ENCODE peak calls at places on chromosome 11, in ten cellular contexts. W is body of pancreas, X is Peyer's patch, K is right lobe of liver, V is A549, D is GM12878, P is endothelial cell of umbilical vein, Q is stomach, J is ovary, L is esophagus squamous epithelium. B is an unnamed sample.

GRCh38 chr11:12157241-12157661 is 46.9 kb downstream of the MICAL2 start:
- DNase-seq in W (no peak), X (no peak), K (no peak), V (no peak), D (no peak), P (peak), Q (no peak), J (no peak), L (no peak), B (no peak)

GRCh38 chr11:1561955-1562354 is 10.1 kb downstream of the DUSP8 start:
- DNase-seq in W (no peak), X (no peak), K (no peak), V (no peak), D (no peak), P (no peak), Q (no peak), J (no peak), L (no peak), B (no peak)

GRCh38 chr11:26230021-26230420 is 101.9 kb upstream of the ANO3 start:
- DNase-seq in W (no peak), X (no peak), K (no peak), V (no peak), D (no peak), P (peak), Q (no peak), J (no peak), L (no peak), B (no peak)

GRCh38 chr11:122287401-122287800 is 171.4 kb upstream of the BLID start:
- DNase-seq in W (no peak), X (no peak), K (no peak), V (no peak), D (no peak), P (no peak), Q (no peak), J (no peak), L (no peak), B (no peak)

GRCh38 chr11:130937051-130937450 is 20.8 kb upstream of the SNX19 start:
- DNase-seq in W (no peak), X (no peak), K (no peak), V (no peak), D (no peak), P (no peak), Q (no peak), J (no peak), L (no peak), B (no peak)

GRCh38 chr11:37755526-37755925 is 1157.5 kb upstream of the RAG2 start:
- DNase-seq in W (no peak), X (no peak), K (no peak), V (no peak), D (no peak), P (no peak), Q (no peak), J (no peak), L (no peak), B (no peak)

GRCh38 chr11:19729141-19729540 is 16.5 kb downstream of the NAV2 start:
- DNase-seq in W (no peak), X (no peak), K (no peak), V (no peak), D (no peak), P (no peak), Q (no peak), J (no peak), L (no peak), B (no peak)

GRCh38 chr11:120221115-120221752 is 10.4 kb downstream of the OAF start:
- DNase-seq in W (peak), X (no peak), K (no peak), V (no peak), D (no peak), P (no peak), Q (peak), J (no peak), L (no peak), B (no peak)

GRCh38 chr11:3052109-3052479 is 5.1 kb downstream of the CARS1 start:
- DNase-seq in W (peak), X (no peak), K (no peak), V (no peak), D (no peak), P (no peak), Q (no peak), J (no peak), L (no peak), B (no peak)

GRCh38 chr11:121249039-121249663 is 43.4 kb upstream of the SC5D start:
- DNase-seq in W (no peak), X (no peak), K (no peak), V (peak), D (no peak), P (peak), Q (no peak), J (no peak), L (no peak), B (no peak)

GRCh38 chr11:125374398-125374797 is 121.7 kb downstream of the FEZ1 start:
- DNase-seq in W (no peak), X (peak), K (no peak), V (no peak), D (no peak), P (no peak), Q (no peak), J (no peak), L (no peak), B (no peak)

GRCh38 chr11:94717667-94718066 is 50.5 kb upstream of the AMOTL1 start:
- DNase-seq in W (no peak), X (no peak), K (no peak), V (no peak), D (no peak), P (no peak), Q (no peak), J (no peak), L (no peak), B (no peak)

GRCh38 chr11:123103326-123103980 is 41.5 kb upstream of the HSPA8 start:
- DNase-seq in W (peak), X (no peak), K (no peak), V (peak), D (no peak), P (peak), Q (no peak), J (peak), L (no peak), B (peak)

GRCh38 chr11:67615455-67616430 is 9.0 kb downstream of the NDUFV1 start:
- DNase-seq in W (peak), X (peak), K (peak), V (peak), D (no peak), P (no peak), Q (peak), J (no peak), L (no peak), B (no peak)

GRCh38 chr11:70738661-70739060 is 340.3 kb downstream of the CTTN start:
- DNase-seq in W (no peak), X (no peak), K (no peak), V (no peak), D (no peak), P (no peak), Q (no peak), J (no peak), L (no peak), B (no peak)

GRCh38 chr11:32312865-32313403 is 122.4 kb downstream of the WT1 start:
- DNase-seq in W (peak), X (no peak), K (peak), V (peak), D (no peak), P (peak), Q (no peak), J (peak), L (no peak), B (no peak)

GRCh38 chr11:133219543-133219942 is 312.8 kb downstream of the OPCML start:
- DNase-seq in W (no peak), X (no peak), K (no peak), V (no peak), D (no peak), P (no peak), Q (no peak), J (no peak), L (no peak), B (no peak)
- TF ChIP-seq CTCF in W (no peak), X (no peak), K (no peak), V (no peak), D (no peak), P (no peak), Q (no peak), J (no peak), L (no peak), B (no peak)

GRCh38 chr11:118997627-118998387 is at the start of gene CENATAC:
- DNase-seq in W (peak), X (peak), K (peak), V (peak), D (peak), P (peak), Q (peak), J (peak), L (peak), B (peak)
- TF ChIP-seq POLR2A in W (peak), X (peak), K (peak), V (peak), D (peak), P (peak), Q (no peak), J (peak), L (no peak), B (peak)

DNA sequence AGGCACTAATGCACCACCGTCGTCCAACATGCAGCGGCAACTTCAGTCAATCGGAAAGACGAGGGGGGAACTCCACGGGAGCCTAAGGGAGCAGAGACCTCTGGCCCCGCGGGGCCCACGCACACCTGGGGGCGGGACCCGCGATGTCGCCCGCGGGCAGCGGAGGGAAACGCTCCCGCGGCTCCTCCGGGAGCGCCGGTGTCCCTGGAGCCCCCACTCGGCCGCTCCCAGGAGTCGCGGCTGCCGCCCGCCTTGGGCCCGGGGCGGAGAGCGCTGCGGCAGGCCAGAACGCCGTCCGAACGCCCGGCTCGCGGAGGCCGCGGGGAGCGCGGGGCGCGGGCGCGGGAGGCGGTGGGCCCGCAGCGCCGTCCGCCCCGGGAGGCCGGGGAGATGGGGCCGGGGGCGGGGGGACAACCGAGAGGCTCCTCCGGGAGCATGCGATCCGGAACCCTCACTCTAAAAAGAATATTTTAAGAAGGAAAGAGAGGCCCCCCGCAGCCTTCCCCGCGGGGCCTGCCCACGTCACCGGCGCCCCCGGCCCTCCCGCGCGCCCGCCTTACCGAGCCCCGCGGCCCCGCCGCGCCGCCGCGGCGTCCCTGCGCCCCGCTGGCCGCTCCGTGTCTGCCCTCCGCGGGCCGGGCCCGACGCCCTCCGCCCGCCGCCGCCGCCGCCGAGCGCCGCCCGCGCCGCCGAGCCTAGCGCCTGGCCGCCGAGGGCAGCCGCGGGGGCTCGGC is 86.6 kb upstream of the ARHGAP32 start:
- DNase-seq in W (peak), X (peak), K (peak), V (no peak), D (no peak), P (no peak), Q (no peak), J (peak), L (no peak), B (no peak)
- TF ChIP-seq CTCF in W (peak), X (no peak), K (no peak), V (no peak), D (no peak), P (no peak), Q (no peak), J (no peak), L (no peak), B (no peak)

GRCh38 chr11:22042081-22042480 is 150.8 kb upstream of the ANO5 start:
- DNase-seq in W (no peak), X (no peak), K (no peak), V (no peak), D (no peak), P (no peak), Q (no peak), J (no peak), L (no peak), B (no peak)

GRCh38 chr11:22031791-22032190 is 161.1 kb upstream of the ANO5 start:
- DNase-seq in W (no peak), X (no peak), K (no peak), V (no peak), D (no peak), P (no peak), Q (no peak), J (no peak), L (no peak), B (no peak)

GRCh38 chr11:22041039-22041438 is 151.8 kb upstream of the ANO5 start:
- DNase-seq in W (no peak), X (no peak), K (no peak), V (no peak), D (no peak), P (no peak), Q (no peak), J (no peak), L (no peak), B (no peak)

GRCh38 chr11:22037505-22037904 is 155.4 kb upstream of the ANO5 start:
- DNase-seq in W (no peak), X (no peak), K (no peak), V (no peak), D (no peak), P (no peak), Q (no peak), J (no peak), L (no peak), B (no peak)
- TF ChIP-seq POLR2A in W (no peak), X (no peak), K (no peak), V (no peak), D (no peak), P (no peak), Q (no peak), J (no peak), L (no peak), B (no peak)

GRCh38 chr11:33970984-33971466 is 79.1 kb upstream of the LMO2 start:
- DNase-seq in W (peak), X (no peak), K (peak), V (peak), D (no peak), P (peak), Q (peak), J (no peak), L (no peak), B (no peak)
- TF ChIP-seq CTCF in W (peak), X (peak), K (peak), V (peak), D (peak), P (peak), Q (peak), J (peak), L (peak), B (peak)

B was measured in tibial nerve.